ENCODE peak calls at places on chromosomes 4 and X, in seven cellular contexts. K is adrenal gland; H is central memory CD8-positive, alpha-beta T cell; D is thyroid gland; C is effector memory CD8-positive, alpha-beta T cell; W is GM23248; M is AG08396. E is an unnamed sample.

GRCh38 chrX:51837926-51838325 is 55.5 kb upstream of the MAGED1 start:
- DNase-seq in K (peak), W (peak), H (no peak), D (peak), C (no peak), M (no peak), E (no peak)

GRCh38 chr4:17098401-17098800 is 200.0 kb upstream of the LDB2 start:
- DNase-seq in K (no peak), C (no peak), D (no peak), H (no peak), W (peak), M (no peak), E (no peak)

GRCh38 chr4:169846396-169846795 is 88.7 kb upstream of the HPF1 start:
- DNase-seq in K (no peak), D (no peak), W (no peak), C (no peak), H (no peak), M (no peak), E (no peak)

GRCh38 chr4:108045687-108046024 is 56.0 kb downstream of the HADH start:
- DNase-seq in M (peak), K (peak), H (no peak), C (no peak), W (peak), D (peak), E (no peak)

GRCh38 chr4:87566276-87566675 is 37.1 kb upstream of the SPARCL1 start:
- DNase-seq in H (no peak), C (no peak), M (no peak), K (no peak), W (no peak), D (no peak), E (no peak)

GRCh38 chr4:65670331-65671031 is at the start of gene EPHA5:
- DNase-seq in M (peak), D (peak), H (no peak), C (no peak), K (peak), W (peak), E (peak)

GRCh38 chr4:1987721-1988326 is 20.9 kb downstream of the NELFA start:
- DNase-seq in H (no peak), D (no peak), W (no peak), K (no peak), M (no peak), C (no peak), E (no peak)

GRCh38 chrX:68114573-68115199 is 318.6 kb downstream of the OPHN1 start:
- DNase-seq in C (no peak), K (no peak), D (no peak), M (no peak), H (no peak), W (peak), E (no peak)

GRCh38 chrX:56764975-56765791 is 36.1 kb downstream of the NBDY start:
- DNase-seq in D (no peak), W (no peak), C (no peak), H (no peak), K (no peak), M (peak), E (no peak)

GRCh38 chr4:140150636-140150885 is 3.4 kb downstream of the MAML3 start:
- DNase-seq in K (peak), D (peak), M (no peak), W (no peak), H (no peak), C (no peak), E (no peak)

GRCh38 chrX:41887691-41888090 is 35.7 kb downstream of the CASK start:
- DNase-seq in K (no peak), C (no peak), W (no peak), D (no peak), M (no peak), H (no peak), E (no peak)

GRCh38 chr4:80215449-80216052 is 18.2 kb downstream of the PRDM8 start:
- DNase-seq in C (no peak), K (no peak), W (peak), D (no peak), M (no peak), H (no peak), E (no peak)

GRCh38 chr4:56958111-56958517 is 19.3 kb downstream of the NOA1 start:
- DNase-seq in K (peak), M (peak), C (no peak), H (no peak), D (peak), W (peak), E (peak)

GRCh38 chr4:185742766-185743165 is 69.2 kb downstream of the SORBS2 start:
- DNase-seq in D (peak), C (no peak), K (peak), W (peak), H (no peak), M (no peak), E (no peak)

GRCh38 chr4:31458813-31459212 is 738.6 kb downstream of the PCDH7 start:
- DNase-seq in C (no peak), H (no peak), D (peak), W (no peak), M (no peak), K (no peak), E (peak)

GRCh38 chr4:8553958-8554357 is 26.2 kb upstream of the GPR78 start:
- DNase-seq in H (no peak), M (no peak), W (no peak), K (no peak), D (no peak), C (no peak), E (no peak)

GRCh38 chrX:10514891-10515290 is 105.5 kb downstream of the MID1 start:
- DNase-seq in W (peak), D (no peak), K (no peak), C (no peak), M (peak), H (no peak), E (no peak)

GRCh38 chrX:17376381-17377046 is 1.5 kb downstream of the NHS start:
- DNase-seq in W (peak), M (peak), H (no peak), C (no peak), D (peak), K (peak), E (no peak)

GRCh38 chr4:609400-610050 is 15.8 kb upstream of the PDE6B start:
- DNase-seq in C (no peak), D (no peak), W (no peak), H (no peak), K (no peak), M (no peak), E (no peak)

GRCh38 chrX:57074458-57074857 is 46.9 kb downstream of the SPIN2B start:
- DNase-seq in D (no peak), M (no peak), H (no peak), C (no peak), W (no peak), K (no peak), E (no peak)

GRCh38 chr4:73311428-73311827 is 52.8 kb upstream of the ANKRD17 start:
- DNase-seq in M (peak), H (no peak), W (peak), K (no peak), D (no peak), C (no peak), E (no peak)

GRCh38 chr4:186829740-186830449 is 106.2 kb upstream of the FAT1 start:
- DNase-seq in C (no peak), M (peak), W (no peak), H (no peak), K (no peak), D (no peak), E (peak)

GRCh38 chr4:10403633-10404445 is 53.4 kb downstream of the ZNF518B start:
- DNase-seq in W (peak), D (peak), K (no peak), C (no peak), H (no peak), M (peak), E (peak)

GRCh38 chrX:100984818-100985217 is 15.3 kb downstream of the ARL13A start:
- DNase-seq in H (no peak), M (no peak), K (no peak), W (no peak), C (no peak), D (no peak), E (no peak)

GRCh38 chrX:154517101-154517781 is 1.2 kb upstream of the FAM3A start:
- DNase-seq in K (no peak), M (no peak), D (no peak), C (no peak), W (no peak), H (no peak), E (no peak)

GRCh38 chr4:129344058-129344457 is 248.1 kb downstream of the C4orf33 start:
- DNase-seq in M (peak), C (no peak), H (no peak), K (peak), D (peak), W (peak), E (no peak)

GRCh38 chr4:47526281-47526680 is 41.2 kb downstream of the ATP10D start:
- DNase-seq in C (no peak), K (no peak), H (no peak), M (no peak), W (peak), D (no peak), E (no peak)

GRCh38 chr4:80197601-80198444 is 520 bp downstream of the PRDM8 start:
- DNase-seq in D (no peak), K (no peak), M (no peak), H (no peak), W (peak), C (no peak), E (no peak)

GRCh38 chr4:99856166-99856565 is 38.1 kb downstream of the LAMTOR3 start:
- DNase-seq in K (no peak), D (no peak), W (peak), M (peak), C (no peak), H (no peak), E (peak)

GRCh38 chr4:33104190-33104773 is 2384.1 kb downstream of the PCDH7 start:
- DNase-seq in W (no peak), H (no peak), C (no peak), M (no peak), K (no peak), D (no peak), E (no peak)

GRCh38 chr4:175934492-175934891 is 122.4 kb upstream of the GPM6A start:
- DNase-seq in M (no peak), C (no peak), K (no peak), D (no peak), H (no peak), W (no peak), E (no peak)